ENCODE peak calls at places on chromosomes 1 and 21, in eight cellular contexts. J, O, E, L, S, R, Y and B are unnamed samples.

GRCh38 chr1:26045712-26046312 is at the start of gene SLC30A2:
- DNase-seq in E (no peak), O (no peak), J (no peak), R (no peak), L (no peak), S (no peak), Y (peak), B (peak)

GRCh38 chr1:167683641-167684502 is 37.9 kb upstream of the MPZL1 start:
- DNase-seq in R (no peak), Y (peak), S (no peak), J (peak), O (peak), E (no peak), L (no peak), B (peak)

GRCh38 chr21:33578959-33579542 is 9.4 kb downstream of the DONSON start:
- DNase-seq in L (no peak), E (no peak), O (peak), Y (no peak), R (no peak), J (no peak), S (no peak), B (no peak)

GRCh38 chr1:25854554-25854953 is 4.7 kb downstream of the AUNIP start:
- DNase-seq in S (no peak), E (no peak), Y (no peak), O (no peak), R (no peak), J (no peak), L (no peak), B (no peak)

GRCh38 chr21:34526618-34527290 is 14.7 kb upstream of the KCNE1 start:
- DNase-seq in E (peak), S (peak), L (no peak), J (peak), O (peak), Y (no peak), R (peak), B (peak)

GRCh38 chr1:11692899-11693590 is 1.5 kb downstream of the DRAXIN start:
- DNase-seq in S (no peak), Y (no peak), R (no peak), J (no peak), O (peak), E (no peak), L (peak), B (no peak)

GRCh38 chr1:225735252-225736149 is 42.1 kb upstream of the SRP9 start:
- DNase-seq in Y (no peak), E (peak), S (peak), R (no peak), O (peak), J (peak), L (no peak), B (peak)

GRCh38 chr21:33355996-33356395 is 31.2 kb downstream of the IFNAR1 start:
- DNase-seq in J (no peak), O (no peak), S (no peak), R (no peak), L (no peak), Y (no peak), E (no peak), B (no peak)

GRCh38 chr1:229094476-229095311 is 176.2 kb upstream of the RAB4A start:
- DNase-seq in R (no peak), Y (no peak), O (no peak), S (no peak), L (no peak), J (no peak), E (no peak), B (no peak)

GRCh38 chr1:205700865-205701401 is 20.6 kb upstream of the SLC45A3 start:
- DNase-seq in O (no peak), E (no peak), J (no peak), R (no peak), Y (no peak), L (no peak), S (no peak), B (no peak)

GRCh38 chr1:241985787-241986186 is 13.1 kb downstream of the MAP1LC3C start:
- DNase-seq in S (peak), J (no peak), R (peak), E (no peak), Y (peak), O (peak), L (no peak), B (peak)

GRCh38 chr1:46181343-46182260 is 5.3 kb upstream of the P3R3URF start:
- DNase-seq in Y (no peak), L (no peak), E (no peak), O (peak), R (no peak), J (no peak), S (no peak), B (no peak)

GRCh38 chr1:171233183-171233582 is 15.1 kb upstream of the FMO1 start:
- DNase-seq in Y (no peak), J (no peak), L (no peak), E (no peak), S (no peak), R (no peak), O (no peak), B (no peak)

GRCh38 chr1:7127322-7128050 is 342.2 kb downstream of the CAMTA1 start:
- DNase-seq in R (no peak), E (no peak), S (no peak), J (no peak), L (no peak), Y (no peak), O (peak), B (no peak)

GRCh38 chr1:91501527-91501859 is 842 bp downstream of the CDC7 start:
- DNase-seq in L (no peak), J (no peak), E (no peak), S (no peak), O (no peak), R (peak), Y (peak), B (no peak)

GRCh38 chr1:54547601-54548388 is at the start of gene ACOT11:
- DNase-seq in S (peak), R (no peak), E (peak), O (peak), Y (no peak), J (peak), L (no peak), B (peak)

GRCh38 chr1:179175011-179175934 is 54.2 kb downstream of the ABL2 start:
- DNase-seq in E (no peak), S (peak), O (peak), R (no peak), J (no peak), L (no peak), Y (no peak), B (no peak)

GRCh38 chr1:225070972-225071371 is 141.5 kb downstream of the DNAH14 start:
- DNase-seq in Y (no peak), S (no peak), E (no peak), O (no peak), J (no peak), L (no peak), R (no peak), B (no peak)

GRCh38 chr1:99018313-99018712 is 13.7 kb upstream of the PLPPR5 start:
- DNase-seq in R (no peak), O (no peak), J (no peak), Y (no peak), S (no peak), L (no peak), E (no peak), B (no peak)

GRCh38 chr21:41630249-41630648 is 122.3 kb upstream of the TMPRSS2 start:
- DNase-seq in S (no peak), R (no peak), E (no peak), Y (no peak), J (no peak), O (peak), L (no peak), B (no peak)

GRCh38 chr1:30678209-30678608 is 45.2 kb downstream of the MATN1 start:
- DNase-seq in E (no peak), Y (no peak), O (no peak), R (no peak), J (no peak), L (no peak), S (no peak), B (no peak)

GRCh38 chr1:94527447-94528031 is 14.0 kb downstream of the F3 start:
- DNase-seq in R (peak), L (no peak), O (no peak), S (no peak), J (no peak), Y (no peak), E (no peak), B (no peak)

GRCh38 chr1:52263153-52263910 is 102.7 kb downstream of the CC2D1B start:
- DNase-seq in R (no peak), Y (no peak), L (no peak), O (peak), J (no peak), S (no peak), E (no peak), B (no peak)

GRCh38 chr1:235013512-235013911 is 115.1 kb downstream of the TOMM20 start:
- DNase-seq in R (no peak), L (no peak), J (no peak), O (no peak), S (peak), Y (no peak), E (no peak), B (no peak)

GRCh38 chr21:42003051-42003461 is 7.1 kb downstream of the ZBTB21 start:
- DNase-seq in R (no peak), O (no peak), J (no peak), Y (no peak), S (no peak), L (no peak), E (no peak), B (no peak)

GRCh38 chr1:27594542-27595510 is 9.1 kb downstream of the AHDC1 start:
- DNase-seq in S (no peak), O (no peak), Y (no peak), E (no peak), L (peak), J (no peak), R (no peak), B (no peak)

GRCh38 chr1:161440312-161440894 is 64.9 kb upstream of the FCGR2A start:
- DNase-seq in O (peak), R (peak), E (peak), J (peak), S (no peak), Y (peak), L (peak), B (peak)

GRCh38 chr21:26843912-26844257 is 1.3 kb downstream of the ADAMTS1 start:
- DNase-seq in Y (no peak), E (no peak), S (no peak), J (no peak), O (peak), L (no peak), R (no peak), B (no peak)

GRCh38 chr1:170356585-170356984 is 175.4 kb upstream of the GORAB start:
- DNase-seq in Y (no peak), S (no peak), R (no peak), E (no peak), J (no peak), O (no peak), L (no peak), B (no peak)

GRCh38 chr1:5949761-5950100 is 42.5 kb downstream of the NPHP4 start:
- DNase-seq in S (no peak), Y (no peak), R (no peak), E (no peak), L (no peak), O (no peak), J (no peak), B (no peak)

GRCh38 chr1:59128239-59128736 is 168.6 kb upstream of the FGGY start:
- DNase-seq in E (no peak), J (no peak), R (no peak), L (no peak), O (no peak), S (no peak), Y (no peak), B (no peak)

GRCh38 chr1:198660341-198661056 is 21.7 kb downstream of the PTPRC start:
- DNase-seq in O (no peak), Y (no peak), E (no peak), R (no peak), L (peak), S (no peak), J (no peak), B (no peak)

GRCh38 chr21:28771790-28772501 is 220.7 kb downstream of the LTN1 start:
- DNase-seq in R (no peak), O (peak), S (no peak), L (no peak), J (no peak), E (no peak), Y (no peak), B (no peak)

GRCh38 chr1:1371741-1372711 is 3.0 kb downstream of the AURKAIP1 start:
- DNase-seq in O (peak), L (peak), J (peak), R (peak), Y (peak), S (peak), E (peak), B (peak)

GRCh38 chr1:19963636-19964035 is 15.8 kb downstream of the PLA2G2A start:
- DNase-seq in Y (no peak), J (no peak), L (no peak), S (no peak), E (no peak), R (no peak), O (no peak), B (no peak)

GRCh38 chr1:19960621-19961020 is 18.8 kb downstream of the PLA2G2A start:
- DNase-seq in L (no peak), Y (no peak), S (no peak), O (no peak), R (no peak), E (no peak), J (no peak), B (no peak)

GRCh38 chr1:19955529-19956170 is 23.8 kb downstream of the PLA2G2A start:
- DNase-seq in O (no peak), Y (no peak), S (no peak), R (no peak), J (no peak), L (no peak), E (no peak), B (no peak)

GRCh38 chr1:19954059-19954458 is 25.4 kb downstream of the PLA2G2A start:
- DNase-seq in Y (no peak), J (no peak), R (no peak), O (no peak), L (no peak), E (no peak), S (no peak), B (no peak)

DNA sequence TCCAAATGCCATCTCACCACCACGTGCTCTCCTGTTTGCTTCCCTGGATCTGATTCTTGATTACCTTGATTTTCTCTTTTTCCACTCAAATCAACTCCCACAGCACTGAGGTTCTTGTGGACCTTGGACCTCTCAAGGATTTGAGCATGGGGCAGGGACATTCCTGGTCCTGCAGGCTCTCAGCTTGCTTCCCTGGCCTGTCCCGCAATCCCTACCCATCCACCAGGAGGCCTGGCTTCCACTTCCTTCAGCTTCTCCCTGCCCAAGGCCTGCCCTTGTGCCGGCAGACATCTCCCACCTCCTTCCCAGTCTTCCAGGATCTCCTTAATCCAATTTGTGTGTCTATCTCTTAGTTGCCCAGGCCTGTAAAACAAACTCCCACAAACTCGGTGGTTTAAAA is 21.6 kb downstream of the PLA2G2A start:
- DNase-seq in R (no peak), E (no peak), S (no peak), Y (no peak), O (no peak), L (no peak), J (no peak), B (no peak)
- TF ChIP-seq CTCF in R (no peak), E (no peak), S (no peak), Y (no peak), O (no peak), L (no peak), J (no peak), B (no peak)

GRCh38 chr1:43358121-43358745 is 548 bp upstream of the CDC20 start:
- DNase-seq in S (no peak), J (no peak), R (peak), E (no peak), Y (no peak), O (peak), L (no peak), B (no peak)
- TF ChIP-seq CTCF in S (no peak), J (peak), R (peak), E (no peak), Y (peak), O (peak), L (no peak), B (no peak)

GRCh38 chr1:211113566-211113965 is 20.4 kb downstream of the KCNH1 start:
- DNase-seq in J (no peak), O (no peak), S (no peak), R (no peak), Y (no peak), L (no peak), E (no peak), B (no peak)

GRCh38 chr1:211114446-211114845 is 19.5 kb downstream of the KCNH1 start:
- DNase-seq in E (no peak), Y (no peak), J (no peak), L (no peak), O (no peak), R (no peak), S (no peak), B (no peak)

GRCh38 chr1:211118407-211119102 is 15.4 kb downstream of the KCNH1 start:
- DNase-seq in O (peak), Y (no peak), J (no peak), R (no peak), L (no peak), E (no peak), S (no peak), B (no peak)
- TF ChIP-seq CTCF in O (no peak), Y (no peak), J (no peak), R (no peak), L (no peak), E (no peak), S (no peak), B (no peak)

GRCh38 chr1:152050886-152051764 is 14.3 kb upstream of the S100A11 start:
- DNase-seq in L (no peak), J (no peak), R (no peak), S (no peak), E (no peak), Y (no peak), O (no peak), B (no peak)
- TF ChIP-seq CTCF in L (no peak), J (no peak), R (no peak), S (no peak), E (no peak), Y (no peak), O (no peak), B (no peak)

DNA sequence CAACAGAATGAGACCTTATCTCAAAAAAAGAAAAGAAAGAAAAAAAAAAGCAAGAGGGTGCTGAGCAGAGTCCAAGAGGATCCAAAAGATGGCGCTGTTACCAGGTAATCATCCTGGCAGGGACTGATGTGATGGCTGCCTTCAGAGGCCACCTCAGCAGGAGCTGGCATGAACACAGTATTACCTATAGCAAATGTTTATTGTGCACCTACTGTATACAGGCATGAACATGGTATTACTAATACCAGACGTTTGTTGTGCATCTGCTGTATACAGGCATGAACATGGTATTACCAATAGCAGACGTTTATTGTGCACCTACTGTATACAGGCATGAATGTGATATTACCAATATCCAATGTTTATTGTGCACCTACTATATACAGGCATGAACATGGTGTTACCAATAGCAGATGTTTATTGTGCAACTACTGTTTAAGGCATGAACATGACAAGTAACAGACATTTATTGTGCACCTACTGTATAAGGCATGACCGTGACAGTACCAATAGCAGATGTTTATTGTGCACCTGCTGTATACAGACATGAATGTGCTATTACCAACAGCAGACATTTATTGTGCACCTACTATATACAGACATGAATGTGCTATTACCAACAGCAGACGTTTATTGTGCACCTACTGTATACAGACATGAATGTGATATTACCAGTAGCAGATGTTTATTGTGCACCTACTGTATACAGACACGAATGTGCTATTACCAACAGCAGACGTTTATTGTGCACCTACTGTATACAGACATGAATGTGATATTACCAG is 115.1 kb upstream of the TMEM51 start:
- DNase-seq in O (peak), L (no peak), R (no peak), Y (no peak), S (no peak), E (no peak), J (no peak), B (no peak)
- TF ChIP-seq CTCF in O (peak), L (no peak), R (peak), Y (peak), S (no peak), E (no peak), J (no peak), B (peak)

GRCh38 chr1:245797592-245798366 is 643.0 kb downstream of the KIF26B start:
- DNase-seq in J (no peak), E (no peak), S (no peak), O (no peak), L (no peak), R (no peak), Y (peak), B (peak)
- TF ChIP-seq CTCF in J (peak), E (no peak), S (no peak), O (peak), L (no peak), R (no peak), Y (peak), B (peak)

DNA sequence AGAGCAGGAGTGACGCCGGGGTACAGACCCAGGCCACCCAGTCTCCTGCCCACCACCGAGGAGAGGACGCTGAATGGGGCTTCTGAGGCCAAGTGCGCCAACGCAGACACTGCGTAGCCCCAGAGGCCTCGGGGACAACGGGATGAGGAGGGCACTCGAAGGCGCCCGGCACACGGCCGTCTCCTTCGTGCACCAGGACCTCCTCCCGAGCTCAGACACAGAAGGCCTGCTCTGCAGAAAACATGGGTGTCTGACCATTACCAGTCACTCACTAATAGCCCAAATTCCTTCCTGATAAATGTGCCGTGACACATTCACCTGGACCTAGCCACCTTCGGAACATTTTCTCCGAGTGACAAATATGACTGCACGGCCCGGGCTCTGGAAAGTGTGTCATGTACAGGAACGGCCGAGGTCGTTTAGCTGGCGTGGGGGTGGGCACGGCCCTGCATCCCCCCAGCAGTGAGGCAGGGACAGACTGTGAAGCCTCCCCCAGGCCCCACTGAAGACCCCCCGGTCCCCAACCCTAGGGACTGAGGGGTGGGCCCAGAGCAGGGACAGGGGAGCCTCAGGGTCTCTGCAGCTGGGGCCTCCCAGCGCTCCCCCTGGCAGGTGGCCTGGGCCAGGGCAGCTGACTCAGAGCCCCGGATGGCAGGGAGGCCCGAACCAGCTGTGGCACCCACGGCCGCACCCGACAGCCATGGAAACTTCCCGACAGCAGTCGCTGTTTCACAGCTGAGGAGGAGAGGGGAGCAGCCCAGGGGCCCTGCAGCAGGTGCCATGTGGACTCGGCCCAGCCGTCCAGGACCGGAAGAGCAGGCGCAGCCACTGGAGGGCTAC is 16.7 kb upstream of the COL6A2 start:
- DNase-seq in R (no peak), O (peak), S (no peak), J (peak), L (no peak), Y (no peak), E (peak), B (no peak)
- TF ChIP-seq CTCF in R (no peak), O (no peak), S (no peak), J (no peak), L (no peak), Y (no peak), E (no peak), B (no peak)

GRCh38 chr21:36429672-36430546 is 44.7 kb downstream of the CHAF1B start:
- DNase-seq in L (peak), S (peak), Y (peak), O (peak), R (peak), J (peak), E (peak), B (peak)
- TF ChIP-seq CTCF in L (peak), S (peak), Y (no peak), O (no peak), R (no peak), J (no peak), E (peak), B (peak)

GRCh38 chr1:21497466-21498061 is 11.7 kb upstream of the ALPL start:
- DNase-seq in L (no peak), O (no peak), R (no peak), Y (no peak), E (no peak), J (no peak), S (no peak), B (peak)
- TF ChIP-seq CTCF in L (no peak), O (no peak), R (no peak), Y (no peak), E (no peak), J (no peak), S (no peak), B (peak)